ENCODE peak calls at places on chromosomes 2 and 18, in nine cellular contexts. H is stomach, Q is heart right ventricle, D is HepG2, S is cardiac muscle cell, B is K562, N is skeletal muscle cell, R is NB4, F is fibroblast of the aortic adventitia. J is an unnamed sample.

GRCh38 chr2:19911799-19912509 is 10.2 kb upstream of the TTC32 start:
- DNase-seq in S (no peak), F (peak; percentile 36), R (no peak), D (no peak), B (no peak), H (no peak), N (peak; percentile 48), Q (no peak), J (peak; percentile 33)

GRCh38 chr2:143171817-143172216 is 42.6 kb downstream of the ARHGAP15 start:
- DNase-seq in H (no peak), N (no peak), B (no peak), F (peak; percentile 10), S (no peak), Q (no peak), R (no peak), D (no peak), J (no peak)

GRCh38 chr2:235852528-235852920 is 315.7 kb downstream of the GBX2 start:
- DNase-seq in D (no peak), Q (no peak), S (peak; percentile 76), B (no peak), H (no peak), N (no peak), F (no peak), R (no peak), J (no peak)

GRCh38 chr2:235265348-235265965 is 228.4 kb upstream of the AGAP1 start:
- DNase-seq in H (no peak), Q (no peak), S (no peak), B (no peak), D (peak; percentile 38), N (no peak), F (no peak), R (no peak), J (no peak)

GRCh38 chr2:68292108-68292710 is 27.5 kb downstream of the CNRIP1 start:
- DNase-seq in R (peak; percentile 44), Q (no peak), B (peak; percentile 54), S (peak; percentile 37), N (no peak), H (no peak), F (peak; percentile 35), D (peak; percentile 45), J (no peak)

GRCh38 chr18:31596081-31596872 is 4.6 kb downstream of the TTR start:
- DNase-seq in Q (no peak), R (no peak), H (no peak), S (no peak), F (peak; percentile 3), D (peak; percentile 67), B (no peak), N (no peak), J (no peak)

GRCh38 chr18:7940976-7941375 is 373.9 kb downstream of the PTPRM start:
- DNase-seq in H (no peak), B (no peak), N (no peak), S (no peak), Q (no peak), R (no peak), D (no peak), F (no peak), J (no peak)

GRCh38 chr2:219024059-219024458 is 17.3 kb downstream of the CFAP65 start:
- DNase-seq in R (no peak), F (no peak), N (no peak), B (no peak), Q (no peak), D (no peak), H (no peak), S (no peak), J (no peak)

DNA sequence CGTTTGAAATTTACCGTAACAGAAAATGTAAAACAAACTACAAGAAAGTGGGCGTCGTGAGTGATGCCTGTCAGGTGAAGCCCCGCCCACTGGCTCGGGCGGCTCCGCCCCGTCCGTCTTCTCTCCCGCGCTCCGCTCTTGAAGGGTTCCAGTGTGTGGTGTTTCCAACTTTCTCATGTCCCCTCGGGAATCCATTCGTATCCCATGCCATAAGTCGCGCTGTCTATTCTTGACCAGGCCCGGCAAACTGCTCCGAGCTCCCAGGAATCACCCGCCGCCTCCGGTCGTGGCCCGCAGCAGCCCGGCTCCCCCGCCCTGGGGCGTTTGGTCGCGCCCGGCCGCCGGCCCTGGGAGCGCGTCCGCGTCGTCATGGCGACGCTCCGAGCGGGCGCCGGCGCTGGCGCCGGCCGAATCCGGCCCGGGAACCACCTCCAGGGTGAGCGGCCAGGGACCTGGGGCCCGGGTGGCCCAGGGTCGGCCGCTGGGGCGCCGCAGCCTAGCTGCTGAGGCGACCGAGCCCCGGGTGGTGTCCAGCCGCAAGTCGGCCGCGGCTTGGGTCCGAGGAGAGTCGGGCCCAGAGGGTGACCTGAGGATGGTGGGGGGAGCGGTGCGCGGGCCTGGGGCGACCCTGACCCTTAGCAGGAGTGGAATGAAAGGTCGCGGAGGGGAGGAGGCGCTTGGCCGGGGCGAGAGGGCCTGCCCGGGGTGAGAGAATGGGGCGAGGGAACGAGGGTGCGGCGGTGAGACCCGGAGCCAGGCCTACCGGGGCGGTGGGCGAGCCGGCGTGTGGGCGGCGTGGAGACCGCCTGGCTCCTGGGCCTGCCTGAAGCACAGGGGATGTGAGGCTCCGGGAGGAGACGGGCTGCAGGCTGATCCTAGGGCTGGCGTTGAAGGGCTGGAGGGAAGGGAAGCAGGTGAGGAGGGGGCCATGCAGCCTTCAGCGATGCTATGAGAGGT is at the start of gene CFAP221:
- DNase-seq in B (peak; percentile 93), S (peak; percentile 92), D (peak; percentile 60), F (peak; percentile 35), N (peak; percentile 24), Q (peak; percentile 74), H (peak; percentile 84), R (peak; percentile 43), J (no peak)
- H3K4me3 ChIP-seq in B (peak within 1 kb of the TSS; percentile 59), S (peak within 1 kb of the TSS; percentile 65), D (peak within 1 kb of the TSS; percentile 54), F (peak within 1 kb of the TSS; percentile 64), N (peak within 1 kb of the TSS; percentile 56), Q (peak within 1 kb of the TSS; percentile 66), H (peak within 1 kb of the TSS; percentile 66), R (peak within 1 kb of the TSS; percentile 22), J (peak within 1 kb of the TSS; percentile 56)

DNA sequence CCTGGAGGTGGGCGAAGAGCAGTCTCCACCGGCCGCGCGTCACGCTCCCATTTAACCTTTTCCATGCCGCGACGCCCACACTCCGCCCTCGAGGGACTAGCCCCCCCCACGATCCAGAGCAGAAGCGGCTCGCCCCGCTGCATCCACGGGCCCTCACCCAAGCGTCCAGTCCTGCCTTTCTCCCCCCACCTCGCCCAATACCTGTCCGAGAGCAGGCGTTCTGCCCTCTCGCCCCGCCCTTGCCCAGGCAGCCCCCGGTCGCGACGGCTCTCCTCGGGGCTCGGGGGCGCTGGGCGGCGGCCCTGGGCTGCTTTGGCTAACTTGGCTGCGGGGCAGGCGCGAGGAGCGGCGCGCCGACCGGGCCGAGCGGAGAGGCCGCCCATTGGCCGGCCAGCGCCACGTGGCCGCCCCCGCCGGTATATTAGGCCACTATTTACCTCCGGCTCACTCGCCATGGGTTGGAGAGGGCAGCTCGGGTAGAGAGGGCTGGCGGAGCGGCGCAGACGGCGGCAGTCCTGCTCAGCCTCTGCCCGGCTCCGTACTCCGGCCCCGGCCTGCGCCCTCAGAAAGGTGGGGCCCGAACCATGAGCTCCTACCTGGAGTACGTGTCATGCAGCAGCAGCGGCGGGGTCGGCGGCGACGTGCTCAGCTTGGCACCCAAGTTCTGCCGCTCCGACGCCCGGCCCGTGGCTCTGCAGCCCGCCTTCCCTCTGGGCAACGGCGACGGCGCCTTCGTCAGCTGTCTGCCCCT is at the start of gene HOXD1:
- DNase-seq in H (no peak), N (no peak), R (no peak), B (peak; percentile 57), Q (no peak), S (no peak), F (no peak), D (peak; percentile 71), J (no peak)
- H3K4me3 ChIP-seq in H (peak within 1 kb of the TSS; percentile 68), N (peak within 1 kb of the TSS; percentile 56), R (peak within 1 kb of the TSS; percentile 3), B (no peak within 1 kb of the TSS), Q (peak within 1 kb of the TSS; percentile 65), S (peak within 1 kb of the TSS; percentile 33), F (peak within 1 kb of the TSS; percentile 57), D (peak within 1 kb of the TSS; percentile 68), J (peak within 1 kb of the TSS; percentile 51)

GRCh38 chr2:5677133-5677532 is 15.1 kb upstream of the SOX11 start:
- DNase-seq in F (no peak), R (no peak), H (no peak), B (no peak), D (no peak), Q (no peak), N (no peak), S (no peak), J (no peak)

GRCh38 chr2:5672749-5673147 is 19.4 kb upstream of the SOX11 start:
- DNase-seq in B (no peak), H (no peak), Q (no peak), F (no peak), D (no peak), R (no peak), S (no peak), N (no peak), J (no peak)

GRCh38 chr2:5668682-5669267 is 23.4 kb upstream of the SOX11 start:
- DNase-seq in H (no peak), D (no peak), F (no peak), N (no peak), Q (no peak), S (no peak), B (no peak), R (no peak), J (no peak)

GRCh38 chr2:5673861-5674240 is 18.3 kb upstream of the SOX11 start:
- DNase-seq in H (no peak), N (no peak), F (no peak), R (no peak), B (no peak), Q (no peak), S (peak; percentile 47), D (no peak), J (no peak)

DNA sequence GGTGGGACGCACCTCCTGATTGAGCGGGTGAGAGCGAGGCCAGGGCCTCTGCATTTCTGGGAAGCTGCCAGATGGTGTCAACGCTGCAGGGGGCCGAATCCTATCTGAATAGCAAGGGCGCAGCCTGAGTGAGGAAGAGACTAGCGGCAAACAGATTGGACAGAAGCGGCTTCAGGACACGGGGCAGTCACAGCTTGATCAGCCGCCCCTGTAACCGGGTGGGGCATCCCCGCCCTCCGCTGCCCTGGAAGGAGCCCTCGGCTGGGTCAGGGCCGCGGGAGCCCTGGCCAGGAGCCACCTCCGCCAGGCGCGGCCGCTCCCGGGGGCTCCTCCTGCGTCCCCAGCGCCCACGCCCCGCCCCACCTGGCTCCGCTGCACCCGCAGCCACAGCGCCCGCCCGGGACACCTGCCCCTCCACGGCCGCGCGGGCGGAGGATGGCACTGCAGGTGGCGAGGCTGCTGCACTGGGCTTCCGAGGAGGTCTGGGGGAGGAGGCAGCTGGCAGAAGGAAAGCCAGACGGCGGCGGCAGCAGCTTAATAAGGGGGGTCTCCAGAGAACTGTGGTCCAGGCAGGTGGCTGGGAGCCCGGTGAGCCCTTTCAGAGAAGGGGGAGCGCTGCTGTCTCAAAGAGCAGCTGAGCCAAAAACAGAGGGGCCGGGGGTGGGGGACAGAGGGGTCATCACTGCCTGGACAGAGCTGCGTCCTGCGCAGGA is 18.9 kb upstream of the SOX11 start:
- DNase-seq in D (no peak), N (no peak), B (no peak), H (no peak), F (no peak), R (no peak), S (peak; percentile 41), Q (no peak), J (no peak)
- H3K4me3 ChIP-seq in D (no peak overlapping the region), N (peak overlapping the region; percentile 26), B (no peak overlapping the region), H (peak overlapping the region; percentile 11), F (no peak overlapping the region), R (no peak overlapping the region), S (peak overlapping the region; percentile 41), Q (peak overlapping the region; percentile 34), J (peak overlapping the region; percentile 22)

DNA sequence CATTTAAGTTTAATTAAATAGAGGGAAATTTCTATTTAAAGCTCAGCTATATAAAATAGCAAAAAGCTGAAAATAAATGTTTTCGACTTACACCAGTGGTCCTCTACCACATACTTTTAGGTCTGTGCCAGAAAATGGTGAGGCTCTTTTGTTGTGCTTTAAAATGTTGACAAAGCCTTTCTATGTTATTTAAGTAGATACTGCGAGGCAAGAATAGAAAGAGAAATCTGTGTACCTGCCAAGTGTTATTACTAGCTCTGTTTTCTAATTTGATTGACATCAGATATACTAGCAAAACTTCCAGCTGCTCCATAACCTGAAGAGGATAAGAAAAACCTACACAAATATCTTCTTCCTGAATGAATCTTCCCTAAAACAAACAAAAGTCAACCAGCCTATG is 53.6 kb downstream of the LPIN2 start:
- DNase-seq in R (no peak), F (no peak), S (no peak), B (no peak), N (no peak), H (no peak), Q (no peak), D (no peak), J (no peak)
- H3K4me3 ChIP-seq in R (no peak overlapping the region), F (no peak overlapping the region), S (no peak overlapping the region), B (no peak overlapping the region), N (no peak overlapping the region), H (no peak overlapping the region), Q (no peak overlapping the region), D (no peak overlapping the region), J (no peak overlapping the region)

J was measured in AG04450.